ENCODE peak calls at places on chromosomes 4 and X, in four cellular contexts. O is AG04449, K is cardiac muscle cell, Q is AG09309. X is an unnamed sample.

GRCh38 chr4:10457255-10457801 is at the start of gene ZNF518B:
- DNase-seq in O (no peak), K (peak; percentile 59), Q (no peak), X (peak; percentile 61)

GRCh38 chrX:149521438-149521837 is 16.3 kb upstream of the IDS start:
- DNase-seq in O (no peak), K (no peak), Q (no peak), X (peak; percentile 57)

GRCh38 chrX:13662537-13662841 is 9.5 kb downstream of the TCEANC start:
- DNase-seq in O (no peak), K (no peak), Q (peak; percentile 84), X (no peak)

GRCh38 chrX:9562851-9563250 is 98.0 kb downstream of the TBL1X start:
- DNase-seq in O (peak; percentile 77), K (peak; percentile 12), Q (peak; percentile 72), X (no peak)

GRCh38 chr4:142656178-142656577 is 189.9 kb downstream of the INPP4B start:
- DNase-seq in O (no peak), K (peak; percentile 6), Q (no peak), X (peak; percentile 19)

GRCh38 chr4:18052158-18052557 is 30.6 kb upstream of the LCORL start:
- DNase-seq in O (no peak), K (no peak), Q (no peak), X (no peak)

GRCh38 chr4:1211371-1211770 is 37.6 kb downstream of the CTBP1 start:
- DNase-seq in O (no peak), K (no peak), Q (no peak), X (no peak)

GRCh38 chr4:98518555-98519267 is 139.7 kb downstream of the TSPAN5 start:
- DNase-seq in O (no peak), K (no peak), Q (no peak), X (no peak)

GRCh38 chr4:176927664-176928063 is 134.9 kb upstream of the VEGFC start:
- DNase-seq in O (peak; percentile 67), K (no peak), Q (peak; percentile 94), X (no peak)

GRCh38 chr4:1204828-1205591 is 32.6 kb upstream of the SPON2 start:
- DNase-seq in O (no peak), K (no peak), Q (no peak), X (no peak)

GRCh38 chrX:14964500-14964899 is 91.3 kb downstream of the MOSPD2 start:
- DNase-seq in O (no peak), K (no peak), Q (peak; percentile 16), X (no peak)

GRCh38 chr4:87985097-87985886 is 9.8 kb downstream of the SPP1 start:
- DNase-seq in O (no peak), K (peak; percentile 57), Q (no peak), X (no peak)

GRCh38 chrX:15165832-15166231 is 104.1 kb downstream of the ASB9 start:
- DNase-seq in O (no peak), K (no peak), Q (no peak), X (no peak)

GRCh38 chr4:4575284-4576211 is 33.7 kb upstream of the STX18 start:
- DNase-seq in O (no peak), K (peak; percentile 88), Q (no peak), X (no peak)

GRCh38 chr4:1577818-1578217 is 106.3 kb downstream of the FAM53A start:
- DNase-seq in O (no peak), K (peak; percentile 46), Q (no peak), X (no peak)

DNA sequence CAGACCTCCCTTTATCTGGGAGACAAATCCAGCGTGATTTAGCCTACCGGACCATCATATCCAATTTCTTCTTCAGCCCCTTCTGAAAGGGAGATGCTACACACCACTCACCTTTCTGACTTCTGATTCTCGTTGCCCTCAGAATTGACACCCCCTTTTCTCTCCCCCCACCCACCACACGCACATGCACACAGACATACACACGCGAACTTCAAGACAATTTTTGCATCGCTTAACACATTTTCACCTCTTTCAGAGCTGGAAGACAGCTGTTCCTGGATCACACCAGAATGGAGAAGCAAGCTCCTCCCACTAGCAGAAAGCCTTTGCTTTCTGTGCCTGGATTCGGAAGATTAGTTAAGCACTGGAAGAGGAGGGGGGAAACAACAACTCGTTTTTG is 1.0 kb upstream of the SNCA start:
- DNase-seq in O (no peak), K (peak; percentile 35), Q (no peak), X (no peak)
- H3K4me3 ChIP-seq in O (no peak overlapping the region), K (peak overlapping the region; percentile 56), Q (no peak overlapping the region), X (no peak overlapping the region)

DNA sequence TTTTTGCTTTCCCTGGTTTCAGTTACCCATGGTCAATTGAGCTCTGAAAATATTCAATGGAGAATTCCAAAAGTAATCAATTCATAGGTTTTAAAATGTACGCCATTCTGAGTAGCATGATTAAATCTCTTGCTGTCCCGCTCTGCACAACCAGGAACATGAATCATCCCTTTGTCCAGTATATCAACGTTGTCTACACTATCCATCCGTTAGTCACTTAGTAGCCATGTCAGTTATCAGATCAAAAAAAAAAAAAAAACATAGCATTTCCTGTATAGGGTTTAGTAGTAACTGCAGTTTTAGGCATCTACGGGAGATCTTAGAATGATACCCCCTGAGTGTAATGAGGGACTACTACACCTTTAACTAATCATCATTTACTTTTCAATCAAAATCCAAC is 15.1 kb downstream of the LAMP2 start:
- DNase-seq in O (no peak), K (no peak), Q (no peak), X (no peak)
- H3K4me3 ChIP-seq in O (no peak overlapping the region), K (no peak overlapping the region), Q (no peak overlapping the region), X (no peak overlapping the region)

GRCh38 chr4:74414149-74414809 is 30.7 kb upstream of the AREG start:
- DNase-seq in O (no peak), K (no peak), Q (no peak), X (no peak)
- H3K4me3 ChIP-seq in O (no peak overlapping the region), K (no peak overlapping the region), Q (no peak overlapping the region), X (no peak overlapping the region)

GRCh38 chrX:100648601-100649417 is 4.8 kb downstream of the SRPX2 start:
- DNase-seq in O (no peak), K (no peak), Q (no peak), X (no peak)
- H3K4me3 ChIP-seq in O (no peak overlapping the region), K (no peak overlapping the region), Q (no peak overlapping the region), X (no peak overlapping the region)

GRCh38 chr4:153838564-153838963 is 49.7 kb upstream of the SFRP2 start:
- DNase-seq in O (no peak), K (no peak), Q (no peak), X (no peak)

GRCh38 chr4:153834901-153835300 is 46.0 kb upstream of the SFRP2 start:
- DNase-seq in O (no peak), K (no peak), Q (no peak), X (no peak)

GRCh38 chr4:153831236-153831635 is 42.4 kb upstream of the SFRP2 start:
- DNase-seq in O (no peak), K (no peak), Q (no peak), X (no peak)

GRCh38 chr4:153832720-153833287 is 43.9 kb upstream of the SFRP2 start:
- DNase-seq in O (no peak), K (no peak), Q (no peak), X (no peak)
- H3K4me3 ChIP-seq in O (no peak overlapping the region), K (no peak overlapping the region), Q (no peak overlapping the region), X (no peak overlapping the region)

DNA sequence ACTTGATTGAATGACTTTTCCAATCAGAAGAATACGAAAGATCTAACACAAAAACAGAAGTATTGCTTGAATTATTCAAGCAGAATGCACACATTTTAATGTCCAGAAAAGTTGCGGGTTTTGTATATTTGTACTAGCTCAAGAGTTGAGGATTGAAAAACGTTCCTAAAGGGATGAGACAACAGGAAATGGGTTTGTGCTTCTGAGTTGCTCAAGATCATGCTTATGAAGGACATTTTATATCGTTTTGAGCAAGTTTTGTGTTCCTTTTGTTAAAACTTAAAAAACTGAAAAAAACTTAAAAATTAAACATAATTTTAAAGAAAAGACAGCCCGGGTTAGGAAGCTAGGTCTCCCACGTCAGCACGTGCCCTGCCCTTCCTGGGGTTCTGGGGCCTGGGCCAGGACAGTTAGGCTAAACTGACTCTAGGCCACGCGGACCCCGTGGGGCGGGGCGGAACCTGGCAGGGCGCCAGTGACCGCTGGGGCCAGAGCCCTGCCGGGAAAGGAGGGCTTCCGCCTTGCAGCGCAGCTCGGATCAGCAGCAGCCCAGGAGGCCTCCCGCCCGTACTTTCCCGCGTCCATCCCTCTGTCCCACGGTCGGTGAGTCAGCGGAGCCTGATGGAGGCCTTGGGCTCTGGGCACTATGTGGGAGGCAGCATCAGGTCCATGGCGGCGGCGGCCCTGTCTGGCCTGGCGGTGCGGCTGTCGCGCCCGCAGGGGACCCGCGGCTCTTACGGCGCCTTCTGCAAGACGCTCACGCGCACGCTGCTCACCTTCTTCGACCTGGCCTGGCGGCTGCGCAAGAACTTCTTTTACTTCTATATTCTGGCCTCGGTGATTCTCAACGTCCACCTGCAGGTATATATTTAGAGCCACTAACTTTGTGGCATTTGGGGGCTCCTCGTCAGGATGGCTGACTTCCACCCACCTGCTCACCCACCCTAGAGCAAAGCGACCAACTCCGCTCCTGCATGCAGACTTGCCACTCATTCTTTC is at the start of gene SMIM10:
- DNase-seq in O (no peak), K (peak; percentile 42), Q (peak; percentile 11), X (no peak)
- H3K4me3 ChIP-seq in O (peak within 1 kb of the TSS; percentile 48), K (peak within 1 kb of the TSS; percentile 28), Q (peak within 1 kb of the TSS; percentile 40), X (no peak within 1 kb of the TSS)

GRCh38 chr4:126853715-126854114 is 779.0 kb upstream of the INTU start:
- DNase-seq in O (no peak), K (no peak), Q (no peak), X (no peak)
- H3K4me3 ChIP-seq in O (no peak overlapping the region), K (no peak overlapping the region), Q (no peak overlapping the region), X (no peak overlapping the region)

GRCh38 chr4:70991596-70991995 is 1.9 kb upstream of the DCK start:
- DNase-seq in O (no peak), K (no peak), Q (no peak), X (no peak)

GRCh38 chr4:70994387-70995099 is 1.1 kb downstream of the DCK start:
- DNase-seq in O (no peak), K (no peak), Q (no peak), X (no peak)

GRCh38 chr4:70994069-70994366 is 569 bp downstream of the DCK start:
- DNase-seq in O (no peak), K (no peak), Q (no peak), X (no peak)

GRCh38 chr4:70993181-70994068 is at the start of gene DCK:
- DNase-seq in O (no peak), K (peak; percentile 93), Q (peak; percentile 55), X (peak; percentile 86)

DNA sequence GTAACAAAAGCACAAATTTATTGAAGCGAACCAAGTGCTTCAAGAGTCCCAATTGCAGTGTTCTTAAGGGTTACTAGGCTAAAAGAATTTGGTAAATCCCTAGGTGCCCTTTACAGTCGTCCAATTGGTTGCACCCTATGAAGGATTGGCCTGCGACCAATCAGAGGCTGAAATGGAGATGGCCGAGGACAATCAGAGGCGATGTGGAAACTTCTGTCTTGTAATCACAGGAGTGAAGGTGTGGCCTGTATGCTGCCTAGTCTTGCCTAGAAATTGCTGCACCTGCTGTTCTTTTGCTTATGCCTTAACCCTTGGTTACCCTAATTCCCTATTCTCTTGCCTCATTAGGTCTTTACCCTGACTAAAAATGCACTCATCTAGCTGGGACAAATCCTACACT is 1.1 kb upstream of the DCK start:
- DNase-seq in O (no peak), K (no peak), Q (no peak), X (no peak)
- H3K4me3 ChIP-seq in O (peak overlapping the region; percentile 90), K (no peak overlapping the region), Q (no peak overlapping the region), X (peak overlapping the region; percentile 93)

GRCh38 chrX:34653811-34654210 is 3.3 kb downstream of the TMEM47 start:
- DNase-seq in O (no peak), K (peak; percentile 9), Q (no peak), X (no peak)
- H3K4me3 ChIP-seq in O (peak overlapping the region; percentile 75), K (peak overlapping the region; percentile 77), Q (peak overlapping the region; percentile 87), X (no peak overlapping the region)

X was measured in Jurkat, Clone E6-1.